ENCODE peak calls at places on chromosome 22, in four cellular contexts. R is ecto neural progenitor cell, O is globus pallidus, J is fibroblast of the aortic adventitia. A is an unnamed sample.

GRCh38 chr22:44369241-44369652 is 56.5 kb upstream of the SHISAL1 start:
- DNase-seq in J (no peak), R (no peak), O (no peak), A (peak)

GRCh38 chr22:43014062-43014875 is 680 bp downstream of the PACSIN2 start:
- DNase-seq in J (peak), O (peak), R (peak), A (peak)

GRCh38 chr22:33832558-33833151 is 87.6 kb downstream of the LARGE1 start:
- DNase-seq in R (no peak), J (peak), O (peak), A (no peak)

GRCh38 chr22:31088233-31088986 is 7.3 kb downstream of the SMTN start:
- DNase-seq in J (no peak), R (no peak), O (no peak), A (no peak)

GRCh38 chr22:29344137-29344536 is 28.6 kb upstream of the RASL10A start:
- DNase-seq in R (no peak), J (peak), O (peak), A (no peak)

GRCh38 chr22:27576815-27577564 is 224.6 kb downstream of the MN1 start:
- DNase-seq in O (no peak), R (no peak), J (peak), A (no peak)

GRCh38 chr22:30337461-30337778 is 10.7 kb upstream of the TBC1D10A start:
- DNase-seq in O (no peak), R (no peak), J (no peak), A (no peak)

GRCh38 chr22:45918455-45919370 is 58.2 kb downstream of the WNT7B start:
- DNase-seq in O (no peak), R (no peak), J (no peak), A (no peak)

A was measured in Caco-2.